ENCODE peak calls at places on chromosome 22, in five cellular contexts. C is PC-3; M is CD8-positive, alpha-beta T cell; A is dorsolateral prefrontal cortex; L is heart right ventricle. E is an unnamed sample.

GRCh38 chr22:35275580-35275979 is 18.3 kb downstream of the HMGXB4 start:
- DNase-seq in C (peak), M (no peak), A (no peak), L (no peak), E (no peak)

GRCh38 chr22:17578129-17578754 is 14.9 kb downstream of the SLC25A18 start:
- DNase-seq in C (peak), M (no peak), A (peak), L (peak), E (no peak)

GRCh38 chr22:46114518-46115387 is 35.6 kb upstream of the PPARA start:
- DNase-seq in C (no peak), M (no peak), A (no peak), L (no peak), E (no peak)

GRCh38 chr22:18103527-18104269 is 6.9 kb upstream of the TUBA8 start:
- DNase-seq in C (no peak), M (no peak), A (no peak), L (no peak), E (no peak)

GRCh38 chr22:47281126-47282106 is 519.0 kb downstream of the TBC1D22A start:
- DNase-seq in C (peak), M (no peak), A (no peak), L (no peak), E (no peak)

GRCh38 chr22:49382451-49382735 is 445.3 kb downstream of the BRD1 start:
- DNase-seq in C (no peak), M (no peak), A (no peak), L (no peak), E (no peak)

GRCh38 chr22:35622132-35622913 is 5.2 kb upstream of the MB start:
- DNase-seq in C (peak), M (no peak), A (no peak), L (peak), E (no peak)

GRCh38 chr22:48957987-48958321 is 869.7 kb downstream of the BRD1 start:
- DNase-seq in C (no peak), M (no peak), A (no peak), L (no peak), E (no peak)

GRCh38 chr22:39317756-39318506 is 1.5 kb downstream of the RPL3 start:
- DNase-seq in C (no peak), M (no peak), A (no peak), L (no peak), E (no peak)

GRCh38 chr22:36331306-36331911 is 56.4 kb downstream of the MYH9 start:
- DNase-seq in C (peak), M (peak), A (peak), L (peak), E (peak)

GRCh38 chr22:27594020-27594419 is 207.5 kb downstream of the MN1 start:
- DNase-seq in C (no peak), M (no peak), A (no peak), L (no peak), E (no peak)

GRCh38 chr22:26481112-26481693 is 2.4 kb downstream of the HPS4 start:
- DNase-seq in C (no peak), M (no peak), A (no peak), L (no peak), E (no peak)

GRCh38 chr22:26481694-26482093 is 1.9 kb downstream of the HPS4 start:
- DNase-seq in C (no peak), M (no peak), A (no peak), L (no peak), E (peak)

GRCh38 chr22:26479043-26479791 is 4.4 kb downstream of the HPS4 start:
- DNase-seq in C (no peak), M (no peak), A (no peak), L (no peak), E (no peak)

GRCh38 chr22:26480611-26480932 is 3.0 kb downstream of the HPS4 start:
- DNase-seq in C (no peak), M (no peak), A (no peak), L (no peak), E (no peak)

GRCh38 chr22:26479792-26480610 is 3.6 kb downstream of the HPS4 start:
- DNase-seq in C (peak), M (no peak), A (no peak), L (no peak), E (no peak)
- H3K4me3 ChIP-seq in C (peak), M (peak), A (peak), L (no peak), E (peak)

GRCh38 chr22:40377931-40378330 is 7.5 kb downstream of the SGSM3 start:
- DNase-seq in C (peak), M (no peak), A (no peak), L (no peak), E (no peak)
- TF ChIP-seq CTCF in C (no peak), M (no peak), A (no peak), L (no peak), E (no peak)

DNA sequence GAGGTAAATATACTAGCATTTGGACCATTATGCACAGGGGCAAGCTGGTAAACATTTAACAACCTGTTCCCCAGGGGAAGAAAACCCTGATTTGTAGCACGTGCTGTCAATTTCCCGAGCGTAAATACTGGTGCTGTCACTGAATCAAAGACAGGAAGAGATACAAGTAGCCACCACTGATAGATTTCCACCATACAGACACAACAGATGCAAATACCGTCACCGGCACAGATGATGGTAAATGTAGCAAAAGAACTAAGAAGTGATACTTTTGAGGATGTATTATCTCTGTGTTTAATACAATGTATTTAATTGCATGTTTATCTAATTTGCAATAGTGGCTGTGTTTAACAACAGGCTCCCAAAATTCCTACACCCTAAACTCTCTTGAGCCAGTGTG is 39.6 kb downstream of the SHISAL1 start:
- DNase-seq in C (no peak), M (no peak), A (no peak), L (no peak), E (no peak)
- H3K4me3 ChIP-seq in C (no peak), M (no peak), A (no peak), L (no peak), E (no peak)

GRCh38 chr22:37752189-37753061 is 55.3 kb upstream of the GCAT start:
- DNase-seq in C (peak), M (no peak), A (peak), L (peak), E (no peak)
- TF ChIP-seq CTCF in C (no peak), M (no peak), A (no peak), L (no peak), E (no peak)

GRCh38 chr22:23245799-23246136 is 65.5 kb downstream of the BCR start:
- DNase-seq in C (no peak), M (no peak), A (no peak), L (no peak), E (no peak)
- H3K4me3 ChIP-seq in C (no peak), M (no peak), A (no peak), L (no peak), E (no peak)

E was measured in GM12864.